ENCODE peak calls at places on chromosomes 13 and 19, in six cellular contexts. One of them, this sample, is unnamed. For H3K9me3, the result is how much of the 10 kb centered on the place peaks cover.

GRCh38 chr13:27159806-27160563 is 11.6 kb downstream of the USP12 start:
- DNase-seq in pancreas: no peak
- DNase-seq in adrenal gland: no peak
- DNase-seq in heart left ventricle: no peak
- DNase-seq in fibroblast of lung: no peak
- DNase-seq in SJSA1: no peak
- DNase-seq in this sample: no peak

GRCh38 chr13:31814523-31814922 is 75.2 kb downstream of the RXFP2 start:
- DNase-seq in heart left ventricle: no peak
- DNase-seq in fibroblast of lung: no peak
- DNase-seq in SJSA1: no peak
- DNase-seq in pancreas: no peak
- DNase-seq in adrenal gland: no peak
- DNase-seq in this sample: no peak

GRCh38 chr13:74907788-74908187 is 574.2 kb downstream of the TBC1D4 start:
- DNase-seq in SJSA1: no peak
- DNase-seq in pancreas: no peak
- DNase-seq in fibroblast of lung: no peak
- DNase-seq in heart left ventricle: no peak
- DNase-seq in adrenal gland: no peak
- DNase-seq in this sample: no peak

GRCh38 chr13:93861818-93862217 is 617.7 kb downstream of the DCT start:
- DNase-seq in pancreas: no peak
- DNase-seq in adrenal gland: no peak
- DNase-seq in heart left ventricle: no peak
- DNase-seq in fibroblast of lung: peak
- DNase-seq in SJSA1: peak
- DNase-seq in this sample: peak

GRCh38 chr19:15379996-15380647 is 535 bp upstream of the AKAP8 start:
- DNase-seq in pancreas: no peak
- DNase-seq in fibroblast of lung: peak
- DNase-seq in heart left ventricle: no peak
- DNase-seq in adrenal gland: peak
- DNase-seq in SJSA1: no peak
- DNase-seq in this sample: peak

GRCh38 chr13:28338202-28338601 is 156.7 kb downstream of the FLT1 start:
- DNase-seq in heart left ventricle: no peak
- DNase-seq in pancreas: no peak
- DNase-seq in adrenal gland: no peak
- DNase-seq in fibroblast of lung: no peak
- DNase-seq in SJSA1: no peak
- DNase-seq in this sample: no peak

GRCh38 chr19:1307755-1308303 is 22.2 kb downstream of the EFNA2 start:
- DNase-seq in heart left ventricle: no peak
- DNase-seq in adrenal gland: no peak
- DNase-seq in SJSA1: no peak
- DNase-seq in pancreas: no peak
- DNase-seq in fibroblast of lung: no peak
- DNase-seq in this sample: no peak

GRCh38 chr19:29128203-29128602 is 84.7 kb downstream of the UQCRFS1 start:
- DNase-seq in pancreas: no peak
- DNase-seq in fibroblast of lung: no peak
- DNase-seq in SJSA1: no peak
- DNase-seq in heart left ventricle: no peak
- DNase-seq in adrenal gland: no peak
- DNase-seq in this sample: no peak

GRCh38 chr19:12112238-12112637 is 27.9 kb downstream of the ZNF20 start:
- DNase-seq in fibroblast of lung: no peak
- DNase-seq in adrenal gland: no peak
- DNase-seq in heart left ventricle: no peak
- DNase-seq in pancreas: no peak
- DNase-seq in SJSA1: no peak
- DNase-seq in this sample: no peak

GRCh38 chr19:44553478-44554171 is 24.1 kb upstream of the CEACAM20 start:
- DNase-seq in SJSA1: no peak
- DNase-seq in pancreas: no peak
- DNase-seq in heart left ventricle: no peak
- DNase-seq in fibroblast of lung: no peak
- DNase-seq in adrenal gland: no peak
- DNase-seq in this sample: peak

GRCh38 chr13:113786262-113786841 is 27.3 kb downstream of the TMEM255B start:
- DNase-seq in pancreas: no peak
- DNase-seq in fibroblast of lung: peak
- DNase-seq in adrenal gland: no peak
- DNase-seq in SJSA1: no peak
- DNase-seq in heart left ventricle: no peak
- DNase-seq in this sample: no peak

GRCh38 chr19:41696402-41697197 is 8.5 kb upstream of the CEACAM7 start:
- DNase-seq in SJSA1: no peak
- DNase-seq in heart left ventricle: peak
- DNase-seq in adrenal gland: peak
- DNase-seq in pancreas: peak
- DNase-seq in fibroblast of lung: no peak
- DNase-seq in this sample: no peak

GRCh38 chr19:584240-585001 is 5.3 kb upstream of the HCN2 start:
- DNase-seq in heart left ventricle: peak
- DNase-seq in adrenal gland: peak
- DNase-seq in SJSA1: peak
- DNase-seq in pancreas: peak
- DNase-seq in fibroblast of lung: peak
- DNase-seq in this sample: peak

GRCh38 chr13:41791056-41791455 is 169.9 kb downstream of the VWA8 start:
- DNase-seq in adrenal gland: no peak
- DNase-seq in heart left ventricle: no peak
- DNase-seq in fibroblast of lung: no peak
- DNase-seq in SJSA1: no peak
- DNase-seq in pancreas: no peak
- DNase-seq in this sample: no peak

GRCh38 chr13:25034173-25034572 is 61.8 kb upstream of the PABPC3 start:
- DNase-seq in adrenal gland: no peak
- DNase-seq in fibroblast of lung: no peak
- DNase-seq in SJSA1: no peak
- DNase-seq in heart left ventricle: no peak
- DNase-seq in pancreas: no peak
- DNase-seq in this sample: no peak

GRCh38 chr19:41657157-41657556 is 30.3 kb upstream of the CEACAM4 start:
- DNase-seq in pancreas: no peak
- DNase-seq in adrenal gland: no peak
- DNase-seq in fibroblast of lung: no peak
- DNase-seq in heart left ventricle: no peak
- DNase-seq in SJSA1: no peak
- DNase-seq in this sample: no peak

GRCh38 chr19:6774821-6775707 is 2.6 kb downstream of the VAV1 start:
- DNase-seq in pancreas: no peak
- DNase-seq in SJSA1: no peak
- DNase-seq in adrenal gland: no peak
- DNase-seq in fibroblast of lung: peak
- DNase-seq in heart left ventricle: no peak
- DNase-seq in this sample: peak

GRCh38 chr13:71730267-71730666 is 136.7 kb downstream of the DACH1 start:
- DNase-seq in heart left ventricle: no peak
- DNase-seq in adrenal gland: no peak
- DNase-seq in pancreas: no peak
- DNase-seq in fibroblast of lung: no peak
- DNase-seq in SJSA1: no peak
- DNase-seq in this sample: no peak

GRCh38 chr13:67217914-67218313 is 12.2 kb downstream of the PCDH9 start:
- DNase-seq in heart left ventricle: no peak
- DNase-seq in adrenal gland: no peak
- DNase-seq in pancreas: no peak
- DNase-seq in fibroblast of lung: no peak
- DNase-seq in SJSA1: no peak
- DNase-seq in this sample: no peak

GRCh38 chr19:19034204-19034624 is 811 bp downstream of the ARMC6 start:
- DNase-seq in adrenal gland: peak
- DNase-seq in heart left ventricle: no peak
- DNase-seq in pancreas: no peak
- DNase-seq in fibroblast of lung: peak
- DNase-seq in SJSA1: no peak
- DNase-seq in this sample: peak

GRCh38 chr13:37595162-37595561 is 3.4 kb downstream of the POSTN start:
- DNase-seq in heart left ventricle: no peak
- DNase-seq in fibroblast of lung: peak
- DNase-seq in SJSA1: no peak
- DNase-seq in adrenal gland: no peak
- DNase-seq in pancreas: no peak
- DNase-seq in this sample: no peak

GRCh38 chr19:48966541-48967345 is 1.6 kb downstream of the FTL start:
- DNase-seq in fibroblast of lung: no peak
- DNase-seq in SJSA1: peak
- DNase-seq in heart left ventricle: no peak
- DNase-seq in pancreas: no peak
- DNase-seq in adrenal gland: no peak
- DNase-seq in this sample: no peak

GRCh38 chr19:33374406-33374703 is 846 bp downstream of the CEBPG start:
- DNase-seq in fibroblast of lung: peak
- DNase-seq in pancreas: no peak
- DNase-seq in heart left ventricle: no peak
- DNase-seq in SJSA1: no peak
- DNase-seq in adrenal gland: no peak
- DNase-seq in this sample: peak

GRCh38 chr13:46535822-46536221 is 17.1 kb upstream of the LRCH1 start:
- DNase-seq in pancreas: no peak
- DNase-seq in adrenal gland: no peak
- DNase-seq in fibroblast of lung: peak
- DNase-seq in heart left ventricle: no peak
- DNase-seq in SJSA1: no peak
- DNase-seq in this sample: no peak

GRCh38 chr13:46170687-46171086 is 11.3 kb downstream of the LCP1 start:
- DNase-seq in SJSA1: no peak
- DNase-seq in fibroblast of lung: peak
- DNase-seq in pancreas: no peak
- DNase-seq in adrenal gland: no peak
- DNase-seq in heart left ventricle: no peak
- DNase-seq in this sample: no peak

GRCh38 chr19:47406711-47407416 is 12.5 kb downstream of the MEIS3 start:
- DNase-seq in heart left ventricle: no peak
- DNase-seq in pancreas: no peak
- DNase-seq in fibroblast of lung: no peak
- DNase-seq in adrenal gland: no peak
- DNase-seq in SJSA1: no peak
- DNase-seq in this sample: peak

GRCh38 chr13:98273824-98274786 is 97.0 kb upstream of the RNF113B start:
- DNase-seq in pancreas: no peak
- DNase-seq in heart left ventricle: no peak
- DNase-seq in SJSA1: peak
- DNase-seq in fibroblast of lung: peak
- DNase-seq in adrenal gland: no peak
- DNase-seq in this sample: no peak

GRCh38 chr13:48485447-48485846 is 47.4 kb downstream of the RCBTB2 start:
- DNase-seq in heart left ventricle: no peak
- DNase-seq in fibroblast of lung: no peak
- DNase-seq in pancreas: no peak
- DNase-seq in SJSA1: no peak
- DNase-seq in adrenal gland: no peak
- DNase-seq in this sample: no peak

GRCh38 chr13:110910013-110910890 is 4.6 kb downstream of the ANKRD10 start:
- DNase-seq in adrenal gland: no peak
- DNase-seq in heart left ventricle: no peak
- DNase-seq in pancreas: no peak
- DNase-seq in fibroblast of lung: no peak
- DNase-seq in SJSA1: no peak
- DNase-seq in this sample: no peak

GRCh38 chr13:20121154-20121515 is 39.7 kb downstream of the GJA3 start:
- DNase-seq in pancreas: no peak
- DNase-seq in adrenal gland: no peak
- DNase-seq in heart left ventricle: no peak
- DNase-seq in SJSA1: no peak
- DNase-seq in fibroblast of lung: peak
- DNase-seq in this sample: no peak

GRCh38 chr13:93767917-93768422 is 541.4 kb downstream of the GPC6 start:
- DNase-seq in heart left ventricle: no peak
- DNase-seq in adrenal gland: no peak
- DNase-seq in pancreas: no peak
- DNase-seq in SJSA1: peak
- DNase-seq in fibroblast of lung: no peak
- DNase-seq in this sample: no peak

GRCh38 chr19:53552001-53552721 is 14.2 kb downstream of the ZNF331 start:
- DNase-seq in fibroblast of lung: no peak
- DNase-seq in heart left ventricle: no peak
- DNase-seq in SJSA1: no peak
- DNase-seq in pancreas: no peak
- DNase-seq in adrenal gland: no peak
- DNase-seq in this sample: no peak
- H3K9me3 ChIP-seq in fibroblast of lung: under half
- H3K9me3 ChIP-seq in heart left ventricle: under half
- H3K9me3 ChIP-seq in SJSA1: under half
- H3K9me3 ChIP-seq in pancreas: under half
- H3K9me3 ChIP-seq in adrenal gland: under half
- H3K9me3 ChIP-seq in this sample: under half

GRCh38 chr13:109733550-109733949 is 52.8 kb downstream of the IRS2 start:
- DNase-seq in adrenal gland: no peak
- DNase-seq in pancreas: no peak
- DNase-seq in heart left ventricle: no peak
- DNase-seq in SJSA1: no peak
- DNase-seq in fibroblast of lung: no peak
- DNase-seq in this sample: no peak
- H3K4me3 ChIP-seq in adrenal gland: no peak
- H3K4me3 ChIP-seq in pancreas: no peak
- H3K4me3 ChIP-seq in heart left ventricle: no peak
- H3K4me3 ChIP-seq in SJSA1: no peak
- H3K4me3 ChIP-seq in fibroblast of lung: no peak
- H3K4me3 ChIP-seq in this sample: no peak

DNA sequence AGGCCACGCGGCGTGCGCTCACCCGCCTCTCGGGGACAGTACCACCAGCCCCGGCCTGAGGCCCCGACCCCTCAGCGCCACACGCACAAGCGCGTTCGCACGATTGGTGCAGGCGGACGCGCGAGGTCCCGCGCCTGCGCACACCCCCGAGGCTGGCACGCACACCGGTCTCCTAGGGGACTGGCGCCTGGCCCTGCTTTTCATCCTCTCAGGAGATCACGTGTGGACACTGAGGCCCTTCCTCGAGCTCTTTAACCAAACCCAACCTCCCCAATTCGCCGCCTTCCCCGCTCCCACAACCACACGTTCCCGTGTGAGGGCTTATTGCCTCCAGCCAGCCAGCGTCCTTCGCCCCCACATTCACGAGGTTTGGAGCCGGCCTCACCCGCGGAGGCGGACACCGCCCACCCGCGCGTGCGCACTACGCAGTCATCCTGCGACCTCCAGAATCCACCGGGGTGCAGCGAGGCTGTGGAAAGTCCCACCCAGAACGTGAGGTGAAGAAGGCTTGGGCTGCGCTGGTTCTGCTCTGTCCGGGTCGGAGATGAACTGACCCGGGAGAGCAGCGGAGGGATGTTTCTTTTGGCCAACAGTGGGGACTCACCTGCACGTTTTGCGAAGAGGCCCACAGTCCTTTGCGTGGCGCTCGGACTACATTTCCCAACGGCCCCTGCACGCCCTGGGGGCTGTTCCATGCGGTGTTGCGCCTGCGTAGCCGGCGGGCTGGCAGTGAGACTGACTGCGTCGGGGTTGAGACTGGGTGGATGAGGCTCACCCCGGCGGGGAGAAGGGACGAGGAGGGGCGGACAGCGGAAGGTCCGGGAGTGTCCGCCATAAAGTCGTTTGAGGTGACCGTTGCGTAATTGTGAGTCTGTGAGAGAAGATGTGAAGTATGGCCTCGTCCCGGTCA is 539 bp upstream of the ZNF667 start:
- DNase-seq in heart left ventricle: peak
- DNase-seq in adrenal gland: peak
- DNase-seq in fibroblast of lung: peak
- DNase-seq in pancreas: peak
- DNase-seq in SJSA1: no peak
- DNase-seq in this sample: no peak
- H3K9me3 ChIP-seq in heart left ventricle: under half
- H3K9me3 ChIP-seq in adrenal gland: under half
- H3K9me3 ChIP-seq in fibroblast of lung: under half
- H3K9me3 ChIP-seq in pancreas: under half
- H3K9me3 ChIP-seq in SJSA1: under half
- H3K9me3 ChIP-seq in this sample: under half

GRCh38 chr19:46000497-46001246 is 5.4 kb downstream of the CCDC61 start:
- DNase-seq in adrenal gland: peak
- DNase-seq in pancreas: peak
- DNase-seq in heart left ventricle: peak
- DNase-seq in fibroblast of lung: no peak
- DNase-seq in SJSA1: no peak
- DNase-seq in this sample: no peak
- H3K4me3 ChIP-seq in adrenal gland: no peak
- H3K4me3 ChIP-seq in pancreas: no peak
- H3K4me3 ChIP-seq in heart left ventricle: no peak
- H3K4me3 ChIP-seq in fibroblast of lung: no peak
- H3K4me3 ChIP-seq in SJSA1: no peak
- H3K4me3 ChIP-seq in this sample: no peak